ENCODE peak calls at places on chromosomes 5 and 9, in five cellular contexts. M is activated CD4-positive, alpha-beta T cell treated with anti-CD3 and anti-CD28 coated beads, Interleukin-2, amount 50 U/mL, for 1 hour; P is GM23338; C is mesothelial cell of epicardium; X is NCI-H1092. A is an unnamed sample.
A peak's percentile ranks its signal among the peaks of the same experiment; 100 is the strongest.

GRCh38 chr5:37086466-37087178 is 162.6 kb downstream of the CPLANE1 start:
- DNase-seq in M (no peak), C (no peak), X (no peak), P (peak; percentile 53), A (no peak)

GRCh38 chr5:164256351-164256750 is 750.9 kb downstream of the MAT2B start:
- DNase-seq in P (no peak), C (no peak), M (no peak), X (no peak), A (no peak)

GRCh38 chr9:86511614-86512360 is 157.6 kb upstream of the TUT7 start:
- DNase-seq in C (no peak), M (no peak), P (no peak), X (no peak), A (no peak)

GRCh38 chr5:74239268-74239667 is 401.3 kb downstream of the ENC1 start:
- DNase-seq in C (no peak), X (no peak), P (no peak), M (no peak), A (no peak)

GRCh38 chr5:5104550-5104949 is 35.6 kb upstream of the ADAMTS16 start:
- DNase-seq in X (no peak), P (peak; percentile 37), C (no peak), M (no peak), A (no peak)

GRCh38 chr5:1429066-1429465 is 16.2 kb downstream of the SLC6A3 start:
- DNase-seq in M (no peak), C (no peak), P (no peak), X (no peak), A (no peak)

GRCh38 chr5:163760498-163760897 is 255.1 kb downstream of the MAT2B start:
- DNase-seq in P (no peak), C (no peak), X (no peak), M (no peak), A (no peak)

GRCh38 chr5:7683753-7684152 is 167.2 kb downstream of the CFAP90 start:
- DNase-seq in M (no peak), X (no peak), P (no peak), C (no peak), A (no peak)

GRCh38 chr5:150044712-150045111 is 41.6 kb downstream of the CSF1R start:
- DNase-seq in P (no peak), C (no peak), M (no peak), X (no peak), A (no peak)

GRCh38 chr5:169100735-169101075 is 200.2 kb downstream of the SLIT3 start:
- DNase-seq in C (no peak), P (no peak), X (no peak), M (no peak), A (no peak)

GRCh38 chr5:136006767-136007251 is 22.0 kb upstream of the TGFBI start:
- DNase-seq in M (no peak), X (no peak), P (no peak), C (no peak), A (no peak)

A was measured in naive thymus-derived CD8-positive, alpha-beta T cell.